ENCODE peak calls at places on chromosome 19, in four cellular contexts. X is cardiac fibroblast, B is HFFc6, R is GM04504. J is an unnamed sample.

GRCh38 chr19:20078696-20079095 is 896 bp downstream of the ZNF90 start:
- DNase-seq in X (peak), B (peak), R (peak), J (peak)

GRCh38 chr19:29214411-29214810 is 1.5 kb upstream of the UQCRFS1 start:
- DNase-seq in X (no peak), B (no peak), R (no peak), J (no peak)

GRCh38 chr19:43467730-43468129 is 2.3 kb upstream of the LYPD3 start:
- DNase-seq in X (peak), B (peak), R (no peak), J (peak)

GRCh38 chr19:17240855-17241399 is 4.8 kb downstream of the NR2F6 start:
- DNase-seq in X (no peak), B (no peak), R (no peak), J (no peak)

GRCh38 chr19:51192689-51193088 is 32.2 kb upstream of the CD33 start:
- DNase-seq in X (no peak), B (no peak), R (no peak), J (no peak)

GRCh38 chr19:4976412-4977298 is 7.7 kb downstream of the KDM4B start:
- DNase-seq in X (peak), B (peak), R (peak), J (no peak)

GRCh38 chr19:29798783-29799182 is 13.0 kb upstream of the CCNE1 start:
- DNase-seq in X (peak), B (peak), R (peak), J (no peak)

GRCh38 chr19:54133312-54133956 is 4.1 kb upstream of the CNOT3 start:
- DNase-seq in X (peak), B (no peak), R (no peak), J (no peak)

GRCh38 chr19:42254083-42254849 is 662 bp downstream of the ERF start:
- DNase-seq in X (peak), B (no peak), R (no peak), J (no peak)

GRCh38 chr19:40450664-40451063 is 6.5 kb upstream of the SERTAD3 start:
- DNase-seq in X (no peak), B (no peak), R (no peak), J (no peak)

GRCh38 chr19:17967258-17968051 is 548 bp downstream of the KCNN1 start:
- DNase-seq in X (no peak), B (no peak), R (no peak), J (no peak)